ENCODE peak calls at places on chromosomes 1 and 21, in nine cellular contexts. R, Y, G, T, C, K, S, O and Z are unnamed samples.
A peak's percentile ranks its signal among the peaks of the same experiment; 100 is the strongest.

GRCh38 chr1:172360511-172360910 is 60.0 kb upstream of the C1orf105 start:
- DNase-seq in R (no peak), Y (no peak), G (no peak), T (no peak), C (no peak), K (no peak), S (no peak), O (no peak), Z (no peak)

GRCh38 chr1:21586926-21587601 is 77.8 kb downstream of the ALPL start:
- DNase-seq in R (no peak), Y (no peak), G (peak; percentile 97), T (peak; percentile 73), C (no peak), K (no peak), S (peak; percentile 89), O (peak; percentile 92), Z (peak; percentile 95)

GRCh38 chr1:105087496-105087895 is 1337.8 kb downstream of the AMY1C start:
- DNase-seq in R (no peak), Y (no peak), G (no peak), T (no peak), C (no peak), K (no peak), S (no peak), O (no peak), Z (no peak)

GRCh38 chr1:161131721-161132409 is 602 bp downstream of the DEDD start:
- DNase-seq in R (no peak), Y (no peak), G (peak; percentile 37), T (no peak), C (no peak), K (no peak), S (no peak), O (peak; percentile 32), Z (peak; percentile 53)

GRCh38 chr1:231226161-231226560 is 14.9 kb upstream of the GNPAT start:
- DNase-seq in R (no peak), Y (no peak), G (no peak), T (no peak), C (no peak), K (no peak), S (no peak), O (no peak), Z (no peak)

GRCh38 chr1:232307299-232307698 is 322.6 kb downstream of the SIPA1L2 start:
- DNase-seq in R (no peak), Y (no peak), G (no peak), T (no peak), C (no peak), K (no peak), S (no peak), O (no peak), Z (no peak)

GRCh38 chr21:25370311-25370744 is 237.0 kb downstream of the MRPL39 start:
- DNase-seq in R (no peak), Y (peak; percentile 21), G (peak; percentile 98), T (peak; percentile 91), C (no peak), K (no peak), S (no peak), O (peak; percentile 85), Z (peak; percentile 89)

GRCh38 chr1:202661136-202661845 is 49.0 kb downstream of the SYT2 start:
- DNase-seq in R (no peak), Y (no peak), G (no peak), T (no peak), C (no peak), K (no peak), S (no peak), O (no peak), Z (no peak)

GRCh38 chr1:200671235-200671786 is 1.6 kb upstream of the DDX59 start:
- DNase-seq in R (no peak), Y (no peak), G (no peak), T (no peak), C (no peak), K (no peak), S (no peak), O (no peak), Z (no peak)

GRCh38 chr1:76682152-76682551 is 185.1 kb upstream of the ST6GALNAC5 start:
- DNase-seq in R (no peak), Y (no peak), G (no peak), T (no peak), C (no peak), K (no peak), S (no peak), O (no peak), Z (no peak)

GRCh38 chr1:201353186-201353940 is 24.1 kb downstream of the TNNT2 start:
- DNase-seq in R (no peak), Y (no peak), G (no peak), T (no peak), C (no peak), K (no peak), S (no peak), O (no peak), Z (no peak)

GRCh38 chr1:84936116-84936810 is 43.3 kb upstream of the LPAR3 start:
- DNase-seq in R (no peak), Y (no peak), G (peak; percentile 69), T (no peak), C (no peak), K (peak; percentile 58), S (no peak), O (peak; percentile 64), Z (peak; percentile 75)

GRCh38 chr1:33966346-33967141 is 102.7 kb downstream of the HMGB4 start:
- DNase-seq in R (no peak), Y (no peak), G (no peak), T (no peak), C (no peak), K (no peak), S (no peak), O (peak; percentile 63), Z (peak; percentile 1)

GRCh38 chr1:74427676-74428075 is 84.7 kb downstream of the LRRC53 start:
- DNase-seq in R (no peak), Y (no peak), G (no peak), T (no peak), C (no peak), K (no peak), S (no peak), O (no peak), Z (peak; percentile 1)

GRCh38 chr1:36739703-36740289 is 257.1 kb upstream of the CSF3R start:
- DNase-seq in R (no peak), Y (no peak), G (no peak), T (no peak), C (no peak), K (no peak), S (no peak), O (no peak), Z (no peak)

GRCh38 chr1:206468571-206468970 is 1.7 kb upstream of the IKBKE start:
- DNase-seq in R (no peak), Y (no peak), G (no peak), T (no peak), C (no peak), K (no peak), S (no peak), O (no peak), Z (no peak)

GRCh38 chr1:208731976-208732821 is 488.0 kb upstream of the PLXNA2 start:
- DNase-seq in R (no peak), Y (no peak), G (peak; percentile 1), T (no peak), C (no peak), K (no peak), S (no peak), O (no peak), Z (no peak)

GRCh38 chr1:177444997-177445746 is 274.4 kb downstream of the BRINP2 start:
- DNase-seq in R (no peak), Y (no peak), G (no peak), T (no peak), C (no peak), K (no peak), S (no peak), O (no peak), Z (peak; percentile 17)

GRCh38 chr21:40053007-40053406 is 185.8 kb downstream of the PCP4 start:
- DNase-seq in R (peak; percentile 14), Y (no peak), G (no peak), T (no peak), C (no peak), K (no peak), S (no peak), O (no peak), Z (no peak)

GRCh38 chr1:43982798-43983197 is 3.8 kb downstream of the B4GALT2 start:
- DNase-seq in R (no peak), Y (no peak), G (no peak), T (no peak), C (no peak), K (no peak), S (no peak), O (no peak), Z (no peak)

GRCh38 chr1:156146006-156146748 is 7.2 kb upstream of the SEMA4A start:
- DNase-seq in R (no peak), Y (peak; percentile 55), G (peak; percentile 97), T (peak; percentile 80), C (no peak), K (peak; percentile 76), S (peak; percentile 94), O (peak; percentile 85), Z (peak; percentile 97)